ENCODE peak calls at places on chromosomes 5 and 9, in nine cellular contexts. E is prostate gland; B is ELR; K is ELF-1; A is M059J; P is H9; R is activated effector memory CD4-positive, alpha-beta T cell treated with anti-CD3 and anti-CD28 coated beads, Interleukin-2, amount 50 U/mL, for 16 hours; V is NCI-H1105; J is uterus. D is an unnamed sample.

GRCh38 chr5:439181-439580 is 3.8 kb upstream of the EXOC3 start:
- DNase-seq in E (no peak), B (no peak), K (no peak), A (no peak), P (peak), R (peak), V (no peak), J (no peak), D (no peak)

GRCh38 chr9:136621734-136622093 is 41.0 kb upstream of the EGFL7 start:
- DNase-seq in E (no peak), B (no peak), K (no peak), A (no peak), P (no peak), R (no peak), V (no peak), J (no peak), D (no peak)

GRCh38 chr9:135282001-135282731 is 194.7 kb downstream of the OLFM1 start:
- DNase-seq in E (peak), B (no peak), K (no peak), A (peak), P (no peak), R (no peak), V (peak), J (peak), D (peak)

GRCh38 chr5:125125031-125125823 is 378.8 kb upstream of the ZNF608 start:
- DNase-seq in E (no peak), B (no peak), K (no peak), A (peak), P (no peak), R (no peak), V (no peak), J (no peak), D (peak)

GRCh38 chr5:179150011-179150410 is 89.8 kb downstream of the ZNF354C start:
- DNase-seq in E (no peak), B (no peak), K (no peak), A (no peak), P (no peak), R (no peak), V (no peak), J (no peak), D (no peak)

GRCh38 chr5:93978222-93978621 is 236.8 kb upstream of the POU5F2 start:
- DNase-seq in E (no peak), B (no peak), K (no peak), A (no peak), P (no peak), R (no peak), V (no peak), J (no peak), D (no peak)

GRCh38 chr5:133924221-133924920 is 44.1 kb downstream of the C5orf15 start:
- DNase-seq in E (no peak), B (no peak), K (no peak), A (no peak), P (no peak), R (no peak), V (no peak), J (no peak), D (no peak)

GRCh38 chr5:78592735-78593386 is 55.7 kb downstream of the LHFPL2 start:
- DNase-seq in E (no peak), B (no peak), K (no peak), A (no peak), P (no peak), R (no peak), V (no peak), J (no peak), D (no peak)

GRCh38 chr9:114388764-114389375 is 1.1 kb upstream of the AKNA start:
- DNase-seq in E (no peak), B (no peak), K (no peak), A (no peak), P (no peak), R (no peak), V (no peak), J (no peak), D (peak)

GRCh38 chr5:109709225-109709624 is 19.5 kb downstream of the MAN2A1 start:
- DNase-seq in E (no peak), B (no peak), K (no peak), A (no peak), P (no peak), R (no peak), V (no peak), J (no peak), D (no peak)

GRCh38 chr9:19641046-19641445 is 147.8 kb downstream of the SLC24A2 start:
- DNase-seq in E (no peak), B (peak), K (no peak), A (peak), P (no peak), R (no peak), V (no peak), J (no peak), D (no peak)

GRCh38 chr5:119328753-119329602 is 26.8 kb upstream of the TNFAIP8 start:
- DNase-seq in E (peak), B (peak), K (no peak), A (peak), P (no peak), R (peak), V (no peak), J (no peak), D (no peak)

GRCh38 chr9:83642784-83643183 is 19.8 kb downstream of the IDNK start:
- DNase-seq in E (no peak), B (no peak), K (no peak), A (no peak), P (no peak), R (no peak), V (no peak), J (no peak), D (no peak)

GRCh38 chr5:43301653-43302091 is 11.5 kb downstream of the HMGCS1 start:
- DNase-seq in E (no peak), B (no peak), K (no peak), A (no peak), P (no peak), R (no peak), V (no peak), J (no peak), D (no peak)

GRCh38 chr5:42908086-42908485 is 96.4 kb upstream of the SELENOP start:
- DNase-seq in E (no peak), B (no peak), K (no peak), A (no peak), P (no peak), R (no peak), V (no peak), J (no peak), D (no peak)

GRCh38 chr5:124330595-124330994 is 415.8 kb downstream of the ZNF608 start:
- DNase-seq in E (no peak), B (no peak), K (no peak), A (peak), P (no peak), R (no peak), V (no peak), J (no peak), D (peak)

GRCh38 chr5:40278881-40279280 is 400.8 kb upstream of the PTGER4 start:
- DNase-seq in E (no peak), B (no peak), K (no peak), A (no peak), P (no peak), R (no peak), V (no peak), J (no peak), D (no peak)

GRCh38 chr5:128538249-128539037 is 398 bp upstream of the FBN2 start:
- DNase-seq in E (peak), B (peak), K (peak), A (no peak), P (peak), R (no peak), V (no peak), J (peak), D (peak)

GRCh38 chr5:92518318-92518913 is 1062.6 kb downstream of the NR2F1-AS1 start:
- DNase-seq in E (no peak), B (peak), K (peak), A (peak), P (peak), R (no peak), V (no peak), J (no peak), D (peak)

GRCh38 chr9:69179037-69179436 is 5.0 kb downstream of the TJP2 start:
- DNase-seq in E (no peak), B (no peak), K (no peak), A (no peak), P (no peak), R (no peak), V (no peak), J (no peak), D (no peak)

GRCh38 chr5:154198611-154199230 is 8.2 kb downstream of the GALNT10 start:
- DNase-seq in E (no peak), B (peak), K (no peak), A (peak), P (no peak), R (no peak), V (no peak), J (no peak), D (peak)

GRCh38 chr5:87551807-87552377 is 139.2 kb upstream of the CCNH start:
- DNase-seq in E (no peak), B (no peak), K (no peak), A (peak), P (no peak), R (no peak), V (no peak), J (no peak), D (no peak)

GRCh38 chr5:102152906-102153787 is 142.9 kb downstream of the SLCO4C1 start:
- DNase-seq in E (no peak), B (peak), K (peak), A (peak), P (no peak), R (no peak), V (no peak), J (no peak), D (peak)

GRCh38 chr9:88197016-88197415 is 58.7 kb upstream of the SPATA31C2 start:
- DNase-seq in E (no peak), B (peak), K (no peak), A (peak), P (no peak), R (no peak), V (no peak), J (peak), D (peak)

GRCh38 chr5:104370523-104370922 is 807.9 kb upstream of the NUDT12 start:
- DNase-seq in E (no peak), B (peak), K (no peak), A (peak), P (no peak), R (no peak), V (no peak), J (no peak), D (peak)

GRCh38 chr5:177183766-177184165 is 50.2 kb downstream of the NSD1 start:
- DNase-seq in E (no peak), B (no peak), K (no peak), A (no peak), P (no peak), R (no peak), V (no peak), J (no peak), D (no peak)

GRCh38 chr9:121889990-121890563 is 203.0 kb downstream of the TTLL11 start:
- DNase-seq in E (no peak), B (peak), K (no peak), A (peak), P (no peak), R (no peak), V (no peak), J (no peak), D (peak)

GRCh38 chr5:68171101-68171558 is 44.4 kb upstream of the PIK3R1 start:
- DNase-seq in E (peak), B (peak), K (no peak), A (peak), P (no peak), R (no peak), V (no peak), J (peak), D (no peak)

GRCh38 chr5:65327582-65327981 is 154.1 kb downstream of the ADAMTS6 start:
- DNase-seq in E (no peak), B (peak), K (no peak), A (no peak), P (no peak), R (no peak), V (no peak), J (no peak), D (peak)

GRCh38 chr5:74641014-74641777 is 668 bp upstream of the ENC1 start:
- DNase-seq in E (peak), B (peak), K (peak), A (peak), P (peak), R (peak), V (no peak), J (peak), D (peak)

GRCh38 chr9:33452828-33453271 is 5.5 kb upstream of the AQP3 start:
- DNase-seq in E (peak), B (peak), K (peak), A (peak), P (peak), R (peak), V (no peak), J (no peak), D (peak)

D was measured in epithelial cell of esophagus.